ENCODE peak calls at places on chromosomes 12 and 14, in nine cellular contexts. T is astrocyte; O is osteocyte; I is heart left ventricle; Y is DMS79; V is RWPE1; E is stimulated activated CD4-positive, alpha-beta T cell treated with anti-CD3 and anti-CD28 coated beads, Interleukin-12 subunit alpha, Interleukin-12 subunit beta, amount 100 ng/mL, for 4 hours; Z is LoVo; P is bronchial epithelial cell. X is an unnamed sample.
A peak's percentile ranks its signal among the peaks of the same experiment; 100 is the strongest.

GRCh38 chr14:98136420-98136819 is 1135.6 kb downstream of the BCL11B start:
- DNase-seq in T (no peak), O (no peak), I (no peak), Y (no peak), V (no peak), E (no peak), Z (no peak), P (no peak), X (no peak)

GRCh38 chr14:21734457-21735074 is 60.9 kb upstream of the OR4E1 start:
- DNase-seq in T (no peak), O (no peak), I (no peak), Y (no peak), V (peak; percentile 20), E (no peak), Z (peak; percentile 61), P (peak; percentile 57), X (peak; percentile 43)

GRCh38 chr12:19826988-19827550 is 387.8 kb downstream of the AEBP2 start:
- DNase-seq in T (no peak), O (no peak), I (no peak), Y (no peak), V (no peak), E (no peak), Z (no peak), P (peak; percentile 5), X (no peak)

GRCh38 chr12:89544730-89545184 is 18.9 kb upstream of the POC1B start:
- DNase-seq in T (peak; percentile 17), O (no peak), I (peak; percentile 83), Y (peak; percentile 41), V (no peak), E (no peak), Z (peak; percentile 35), P (no peak), X (peak; percentile 27)

GRCh38 chr12:116125981-116126566 is 151.4 kb downstream of the MED13L start:
- DNase-seq in T (peak; percentile 36), O (no peak), I (no peak), Y (no peak), V (peak; percentile 40), E (no peak), Z (no peak), P (peak; percentile 59), X (no peak)

GRCh38 chr12:132117558-132117875 is 26.6 kb downstream of the DDX51 start:
- DNase-seq in T (no peak), O (no peak), I (no peak), Y (no peak), V (peak; percentile 14), E (no peak), Z (no peak), P (no peak), X (no peak)

GRCh38 chr12:3558255-3558654 is 67.3 kb downstream of the PRMT8 start:
- DNase-seq in T (no peak), O (no peak), I (no peak), Y (no peak), V (no peak), E (no peak), Z (no peak), P (no peak), X (no peak)

GRCh38 chr14:64465208-64465821 is at the start of gene AKAP5:
- DNase-seq in T (peak; percentile 32), O (peak; percentile 88), I (peak; percentile 49), Y (peak; percentile 61), V (peak; percentile 54), E (peak; percentile 60), Z (peak; percentile 30), P (peak; percentile 8), X (peak; percentile 69)

GRCh38 chr14:96130854-96131253 is 73.8 kb upstream of the BDKRB2 start:
- DNase-seq in T (peak; percentile 54), O (peak; percentile 27), I (no peak), Y (no peak), V (peak; percentile 35), E (no peak), Z (no peak), P (peak; percentile 68), X (no peak)

GRCh38 chr12:80617733-80618132 is 89.7 kb upstream of the MYF6 start:
- DNase-seq in T (no peak), O (no peak), I (no peak), Y (no peak), V (no peak), E (no peak), Z (no peak), P (no peak), X (no peak)

GRCh38 chr14:103134405-103134804 is 11.1 kb downstream of the TNFAIP2 start:
- DNase-seq in T (no peak), O (no peak), I (no peak), Y (no peak), V (no peak), E (no peak), Z (no peak), P (no peak), X (no peak)

GRCh38 chr14:68970096-68970612 is 8.9 kb downstream of the ACTN1 start:
- DNase-seq in T (no peak), O (no peak), I (no peak), Y (no peak), V (no peak), E (no peak), Z (no peak), P (no peak), X (no peak)

GRCh38 chr14:56274556-56274955 is 156.3 kb downstream of the PELI2 start:
- DNase-seq in T (no peak), O (no peak), I (no peak), Y (no peak), V (no peak), E (no peak), Z (no peak), P (no peak), X (no peak)

GRCh38 chr14:21382095-21382494 is 1.7 kb downstream of the SUPT16H start:
- DNase-seq in T (peak; percentile 6), O (no peak), I (no peak), Y (no peak), V (no peak), E (no peak), Z (no peak), P (no peak), X (no peak)

GRCh38 chr12:103626498-103626897 is 39.4 kb downstream of the STAB2 start:
- DNase-seq in T (no peak), O (no peak), I (peak; percentile 77), Y (peak; percentile 60), V (peak; percentile 65), E (no peak), Z (peak; percentile 61), P (peak; percentile 67), X (peak; percentile 59)

GRCh38 chr14:105419055-105419304 is 647 bp upstream of the MTA1 start:
- DNase-seq in T (no peak), O (no peak), I (no peak), Y (no peak), V (no peak), E (no peak), Z (no peak), P (no peak), X (no peak)

GRCh38 chr14:94625353-94625635 is 13.1 kb downstream of the SERPINA3 start:
- DNase-seq in T (peak; percentile 35), O (no peak), I (no peak), Y (no peak), V (no peak), E (no peak), Z (no peak), P (no peak), X (peak; percentile 26)

GRCh38 chr14:96706893-96707292 is 90.3 kb upstream of the VRK1 start:
- DNase-seq in T (no peak), O (no peak), I (no peak), Y (no peak), V (no peak), E (no peak), Z (no peak), P (no peak), X (no peak)

GRCh38 chr14:94541234-94541975 is 19.8 kb upstream of the SERPINA4 start:
- DNase-seq in T (no peak), O (peak; percentile 64), I (no peak), Y (no peak), V (no peak), E (no peak), Z (no peak), P (no peak), X (no peak)

GRCh38 chr12:42473130-42473529 is 116.4 kb downstream of the PRICKLE1 start:
- DNase-seq in T (peak; percentile 65), O (no peak), I (no peak), Y (no peak), V (no peak), E (no peak), Z (no peak), P (peak; percentile 57), X (no peak)

GRCh38 chr12:124679533-124680371 is 112.3 kb upstream of the NCOR2 start:
- DNase-seq in T (no peak), O (no peak), I (peak; percentile 75), Y (no peak), V (no peak), E (no peak), Z (no peak), P (no peak), X (no peak)

GRCh38 chr14:71883094-71883493 is 49.1 kb upstream of the RGS6 start:
- DNase-seq in T (no peak), O (no peak), I (no peak), Y (no peak), V (no peak), E (no peak), Z (no peak), P (no peak), X (no peak)

GRCh38 chr14:44369401-44370123 is 137.5 kb downstream of the FSCB start:
- DNase-seq in T (no peak), O (no peak), I (no peak), Y (no peak), V (no peak), E (no peak), Z (no peak), P (peak; percentile 33), X (no peak)